ENCODE peak calls at places on chromosomes 3 and 15, in four cellular contexts. W is body of pancreas, Y is HCT116, N is A549. R is an unnamed sample.

GRCh38 chr3:177977381-177978158 is 558.7 kb upstream of the KCNMB2 start:
- DNase-seq in W (no peak), Y (peak), N (peak), R (peak)

GRCh38 chr3:39783730-39784129 is 25.7 kb upstream of the MYRIP start:
- DNase-seq in N (no peak), Y (no peak), W (no peak), R (no peak)

GRCh38 chr15:67024322-67024997 is 40.9 kb upstream of the SMAD3 start:
- DNase-seq in W (peak), N (peak), Y (peak), R (no peak)

GRCh38 chr3:152474585-152474984 is 205.9 kb downstream of the MBNL1 start:
- DNase-seq in W (no peak), N (peak), Y (peak), R (peak)

GRCh38 chr3:131549340-131549739 is 46.6 kb upstream of the MRPL3 start:
- DNase-seq in Y (peak), W (no peak), N (peak), R (no peak)

GRCh38 chr3:126766653-126767052 is 62.6 kb downstream of the CHCHD6 start:
- DNase-seq in N (no peak), W (no peak), Y (no peak), R (no peak)

GRCh38 chr15:73650387-73651126 is 17.4 kb upstream of the NPTN start:
- DNase-seq in N (no peak), Y (no peak), W (no peak), R (no peak)

GRCh38 chr3:157589168-157589567 is 86.0 kb upstream of the VEPH1 start:
- DNase-seq in W (no peak), N (no peak), Y (no peak), R (no peak)

GRCh38 chr3:159635047-159635641 is 353.5 kb upstream of the IL12A start:
- DNase-seq in Y (no peak), W (no peak), N (peak), R (peak)

DNA sequence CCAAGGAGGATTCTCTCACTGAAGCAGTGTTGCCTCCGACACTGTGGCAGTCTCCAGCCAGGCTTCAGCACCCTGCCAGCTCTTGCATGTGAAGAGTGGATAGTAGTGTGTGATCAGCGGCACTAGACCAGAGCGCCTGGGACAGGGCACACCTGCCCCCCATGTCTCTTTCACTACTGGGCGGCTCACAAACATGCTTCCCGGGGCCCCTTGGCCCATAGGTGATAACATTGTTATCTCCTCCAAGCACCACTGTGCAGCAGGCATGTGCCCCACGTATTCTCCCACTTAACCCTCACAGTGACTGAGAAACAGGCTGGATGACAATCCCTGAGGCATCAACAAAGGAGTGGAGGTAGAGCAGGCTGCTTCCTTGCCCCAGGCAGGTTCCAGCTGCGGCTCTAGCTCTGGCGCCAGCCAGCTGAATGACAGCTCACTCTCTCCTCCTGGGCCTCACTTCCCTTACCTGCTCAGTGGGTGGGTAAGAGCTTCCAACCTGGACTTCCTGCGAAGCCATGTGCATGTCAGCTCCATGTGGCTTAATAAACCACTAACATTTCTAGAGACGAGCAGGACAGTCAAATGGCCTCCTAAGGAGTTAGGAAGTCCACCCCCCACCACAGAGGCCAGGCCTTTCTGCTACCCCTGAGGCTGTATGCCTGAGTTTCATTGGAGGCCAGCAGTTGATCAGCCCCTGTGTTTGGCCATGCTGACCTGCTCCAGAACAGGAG is 37.8 kb downstream of the KLF13 start:
- DNase-seq in W (peak), Y (no peak), N (no peak), R (no peak)
- H3K4me3 ChIP-seq in W (no peak), Y (no peak), N (no peak), R (no peak)

DNA sequence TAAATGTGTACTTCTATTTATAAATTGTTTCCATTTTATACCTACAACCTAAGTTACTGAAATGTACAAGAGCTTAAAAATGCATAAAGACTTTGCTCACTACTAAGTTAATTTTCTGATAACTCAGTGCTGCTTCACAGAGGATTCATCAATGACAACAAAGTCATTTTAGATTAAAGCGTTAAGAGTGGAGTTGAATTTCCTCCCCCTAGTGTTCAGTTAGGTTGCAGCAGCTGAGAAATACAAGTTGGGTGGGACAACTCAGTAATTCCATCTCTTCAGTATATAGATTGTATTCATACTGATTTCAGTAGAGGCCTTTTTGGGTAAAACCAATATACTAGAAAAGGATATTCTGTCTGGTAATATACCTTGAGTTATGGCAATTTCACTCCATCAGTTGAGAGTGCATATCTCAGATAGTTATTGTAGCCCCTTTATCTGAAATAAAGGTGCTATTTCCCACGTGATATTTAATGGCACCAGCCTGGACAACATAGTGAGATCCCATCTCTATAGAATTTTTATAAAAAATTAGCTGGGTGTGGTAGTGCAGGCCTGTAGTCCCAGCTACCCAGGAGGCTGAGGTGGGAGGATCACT is 6.9 kb upstream of the RPL35A start:
- DNase-seq in Y (peak), N (peak), W (no peak), R (no peak)
- TF ChIP-seq CTCF in Y (peak), N (peak), W (peak), R (peak)

GRCh38 chr3:155195558-155195957 is 97.9 kb downstream of the STRIT1 start:
- DNase-seq in Y (no peak), N (no peak), W (no peak), R (no peak)
- H3K4me3 ChIP-seq in Y (no peak), N (no peak), W (no peak), R (no peak)

DNA sequence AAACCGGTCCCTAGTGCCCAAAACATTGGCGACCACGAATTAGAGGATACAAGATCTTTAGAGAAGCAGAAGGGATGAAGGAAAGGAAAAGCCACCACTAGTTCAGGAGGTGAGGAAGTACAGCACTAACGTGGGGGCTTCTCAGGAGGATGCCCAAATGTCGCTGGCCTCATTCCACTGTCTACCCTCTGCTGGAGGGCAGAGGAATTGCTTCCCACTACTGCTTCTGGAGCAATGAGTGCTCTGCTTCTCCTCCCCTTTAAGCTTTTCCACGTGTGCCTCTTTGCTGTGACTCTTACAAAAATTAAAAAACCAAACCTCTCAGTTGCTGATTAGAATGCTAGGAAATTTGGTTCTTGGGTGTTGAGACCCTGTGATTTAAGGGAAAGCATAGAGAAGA is 281.3 kb downstream of the CLSTN2 start:
- DNase-seq in N (peak), W (peak), Y (no peak), R (no peak)
- TF ChIP-seq CTCF in N (no peak), W (peak), Y (peak), R (peak)

GRCh38 chr15:64846246-64846645 is 4.5 kb downstream of the PLEKHO2 start:
- DNase-seq in W (no peak), N (no peak), Y (no peak), R (no peak)

GRCh38 chr15:64845826-64846225 is 4.1 kb downstream of the PLEKHO2 start:
- DNase-seq in Y (no peak), N (no peak), W (no peak), R (no peak)

GRCh38 chr15:64843996-64844395 is 2.3 kb downstream of the PLEKHO2 start:
- DNase-seq in N (no peak), Y (no peak), W (no peak), R (no peak)

GRCh38 chr15:64844576-64845140 is 2.9 kb downstream of the PLEKHO2 start:
- DNase-seq in N (no peak), W (no peak), Y (no peak), R (no peak)

GRCh38 chr15:64845183-64845611 is 3.5 kb downstream of the PLEKHO2 start:
- DNase-seq in N (no peak), W (no peak), Y (no peak), R (no peak)
- H3K4me3 ChIP-seq in N (no peak), W (no peak), Y (no peak), R (no peak)

GRCh38 chr15:68630836-68631235 is 52.0 kb downstream of the CORO2B start:
- DNase-seq in Y (no peak), N (no peak), W (no peak), R (no peak)
- TF ChIP-seq CTCF in Y (peak), N (no peak), W (no peak), R (no peak)

GRCh38 chr15:65066635-65067333 is 1.0 kb downstream of the RASL12 start:
- DNase-seq in Y (no peak), N (no peak), W (no peak), R (no peak)
- H3K4me3 ChIP-seq in Y (no peak), N (no peak), W (no peak), R (no peak)